ENCODE peak calls at places on chromosomes 1 and 21, in seven cellular contexts. One of them, this sample, is unnamed.

GRCh38 chr1:88736633-88737248 is 52.7 kb downstream of the PKN2 start:
- DNase-seq in CD4-positive, CD25-positive, alpha-beta regulatory T cell: no peak
- DNase-seq in body of pancreas: no peak
- DNase-seq in mammary epithelial cell: peak; percentile 54
- DNase-seq in ascending aorta: no peak
- DNase-seq in heart left ventricle: no peak
- DNase-seq in left ventricle myocardium inferior: no peak
- DNase-seq in this sample: peak; percentile 40

GRCh38 chr1:203799157-203799556 is 3.7 kb downstream of the ZBED6 start:
- DNase-seq in body of pancreas: no peak
- DNase-seq in heart left ventricle: no peak
- DNase-seq in ascending aorta: no peak
- DNase-seq in mammary epithelial cell: no peak
- DNase-seq in CD4-positive, CD25-positive, alpha-beta regulatory T cell: no peak
- DNase-seq in left ventricle myocardium inferior: no peak
- DNase-seq in this sample: no peak

GRCh38 chr1:27864264-27864895 is 8.0 kb upstream of the THEMIS2 start:
- DNase-seq in CD4-positive, CD25-positive, alpha-beta regulatory T cell: no peak
- DNase-seq in mammary epithelial cell: peak; percentile 44
- DNase-seq in left ventricle myocardium inferior: peak; percentile 21
- DNase-seq in heart left ventricle: no peak
- DNase-seq in ascending aorta: no peak
- DNase-seq in body of pancreas: no peak
- DNase-seq in this sample: no peak

GRCh38 chr1:53062731-53063591 is 948 bp downstream of the PODN start:
- DNase-seq in mammary epithelial cell: no peak
- DNase-seq in CD4-positive, CD25-positive, alpha-beta regulatory T cell: no peak
- DNase-seq in body of pancreas: no peak
- DNase-seq in ascending aorta: no peak
- DNase-seq in left ventricle myocardium inferior: peak; percentile 12
- DNase-seq in heart left ventricle: peak; percentile 62
- DNase-seq in this sample: no peak

GRCh38 chr1:186239211-186239610 is 135.8 kb downstream of the TPR start:
- DNase-seq in mammary epithelial cell: no peak
- DNase-seq in left ventricle myocardium inferior: no peak
- DNase-seq in heart left ventricle: no peak
- DNase-seq in ascending aorta: no peak
- DNase-seq in body of pancreas: no peak
- DNase-seq in CD4-positive, CD25-positive, alpha-beta regulatory T cell: no peak
- DNase-seq in this sample: no peak

GRCh38 chr1:168320149-168320548 is 39.5 kb downstream of the TBX19 start:
- DNase-seq in left ventricle myocardium inferior: no peak
- DNase-seq in heart left ventricle: no peak
- DNase-seq in ascending aorta: no peak
- DNase-seq in mammary epithelial cell: no peak
- DNase-seq in body of pancreas: no peak
- DNase-seq in CD4-positive, CD25-positive, alpha-beta regulatory T cell: no peak
- DNase-seq in this sample: no peak

GRCh38 chr1:39788758-39789570 is at the start of gene BMP8B:
- DNase-seq in mammary epithelial cell: peak; percentile 21
- DNase-seq in ascending aorta: no peak
- DNase-seq in left ventricle myocardium inferior: peak; percentile 49
- DNase-seq in body of pancreas: peak; percentile 83
- DNase-seq in heart left ventricle: peak; percentile 81
- DNase-seq in CD4-positive, CD25-positive, alpha-beta regulatory T cell: peak; percentile 37
- DNase-seq in this sample: peak; percentile 78

GRCh38 chr1:157199421-157199755 is 61.2 kb upstream of the ETV3 start:
- DNase-seq in ascending aorta: no peak
- DNase-seq in mammary epithelial cell: peak; percentile 24
- DNase-seq in body of pancreas: peak; percentile 28
- DNase-seq in CD4-positive, CD25-positive, alpha-beta regulatory T cell: no peak
- DNase-seq in heart left ventricle: no peak
- DNase-seq in left ventricle myocardium inferior: no peak
- DNase-seq in this sample: no peak

GRCh38 chr1:91120421-91120820 is 98.6 kb upstream of the ZNF644 start:
- DNase-seq in mammary epithelial cell: no peak
- DNase-seq in left ventricle myocardium inferior: no peak
- DNase-seq in ascending aorta: no peak
- DNase-seq in body of pancreas: no peak
- DNase-seq in heart left ventricle: no peak
- DNase-seq in CD4-positive, CD25-positive, alpha-beta regulatory T cell: no peak
- DNase-seq in this sample: peak; percentile 61

GRCh38 chr1:14543191-14543849 is 55.2 kb upstream of the KAZN start:
- DNase-seq in heart left ventricle: no peak
- DNase-seq in CD4-positive, CD25-positive, alpha-beta regulatory T cell: no peak
- DNase-seq in body of pancreas: no peak
- DNase-seq in ascending aorta: no peak
- DNase-seq in mammary epithelial cell: no peak
- DNase-seq in left ventricle myocardium inferior: no peak
- DNase-seq in this sample: no peak

GRCh38 chr1:187121661-187122060 is 292.9 kb downstream of the PLA2G4A start:
- DNase-seq in body of pancreas: no peak
- DNase-seq in mammary epithelial cell: no peak
- DNase-seq in heart left ventricle: no peak
- DNase-seq in CD4-positive, CD25-positive, alpha-beta regulatory T cell: no peak
- DNase-seq in left ventricle myocardium inferior: no peak
- DNase-seq in ascending aorta: no peak
- DNase-seq in this sample: no peak

GRCh38 chr1:200729863-200730262 is 8.8 kb upstream of the CAMSAP2 start:
- DNase-seq in heart left ventricle: no peak
- DNase-seq in CD4-positive, CD25-positive, alpha-beta regulatory T cell: no peak
- DNase-seq in body of pancreas: no peak
- DNase-seq in left ventricle myocardium inferior: no peak
- DNase-seq in mammary epithelial cell: no peak
- DNase-seq in ascending aorta: no peak
- DNase-seq in this sample: no peak

GRCh38 chr1:93822710-93823425 is 56.1 kb downstream of the DNTTIP2 start:
- DNase-seq in heart left ventricle: no peak
- DNase-seq in left ventricle myocardium inferior: no peak
- DNase-seq in CD4-positive, CD25-positive, alpha-beta regulatory T cell: no peak
- DNase-seq in mammary epithelial cell: peak; percentile 82
- DNase-seq in body of pancreas: no peak
- DNase-seq in ascending aorta: no peak
- DNase-seq in this sample: no peak

GRCh38 chr1:167462341-167462740 is 56.0 kb downstream of the CD247 start:
- DNase-seq in mammary epithelial cell: no peak
- DNase-seq in CD4-positive, CD25-positive, alpha-beta regulatory T cell: no peak
- DNase-seq in body of pancreas: no peak
- DNase-seq in left ventricle myocardium inferior: no peak
- DNase-seq in heart left ventricle: no peak
- DNase-seq in ascending aorta: no peak
- DNase-seq in this sample: no peak

GRCh38 chr1:192824511-192824910 is 15.7 kb downstream of the RGS2 start:
- DNase-seq in ascending aorta: no peak
- DNase-seq in left ventricle myocardium inferior: no peak
- DNase-seq in body of pancreas: no peak
- DNase-seq in CD4-positive, CD25-positive, alpha-beta regulatory T cell: no peak
- DNase-seq in mammary epithelial cell: no peak
- DNase-seq in heart left ventricle: no peak
- DNase-seq in this sample: no peak

GRCh38 chr21:16037386-16037785 is 307.6 kb downstream of the USP25 start:
- DNase-seq in heart left ventricle: no peak
- DNase-seq in CD4-positive, CD25-positive, alpha-beta regulatory T cell: no peak
- DNase-seq in left ventricle myocardium inferior: no peak
- DNase-seq in mammary epithelial cell: peak; percentile 85
- DNase-seq in body of pancreas: no peak
- DNase-seq in ascending aorta: no peak
- DNase-seq in this sample: no peak

GRCh38 chr1:119988316-119989067 is 81.0 kb downstream of the NOTCH2 start:
- DNase-seq in mammary epithelial cell: no peak
- DNase-seq in heart left ventricle: no peak
- DNase-seq in ascending aorta: no peak
- DNase-seq in CD4-positive, CD25-positive, alpha-beta regulatory T cell: no peak
- DNase-seq in body of pancreas: no peak
- DNase-seq in left ventricle myocardium inferior: no peak
- DNase-seq in this sample: no peak

GRCh38 chr1:119702384-119702783 is 9.3 kb upstream of the PHGDH start:
- DNase-seq in heart left ventricle: no peak
- DNase-seq in left ventricle myocardium inferior: no peak
- DNase-seq in mammary epithelial cell: peak; percentile 92
- DNase-seq in body of pancreas: no peak
- DNase-seq in CD4-positive, CD25-positive, alpha-beta regulatory T cell: no peak
- DNase-seq in ascending aorta: no peak
- DNase-seq in this sample: no peak

GRCh38 chr1:35173516-35174224 is 19.3 kb downstream of the SFPQ start:
- DNase-seq in mammary epithelial cell: no peak
- DNase-seq in ascending aorta: no peak
- DNase-seq in CD4-positive, CD25-positive, alpha-beta regulatory T cell: no peak
- DNase-seq in left ventricle myocardium inferior: no peak
- DNase-seq in heart left ventricle: no peak
- DNase-seq in body of pancreas: no peak
- DNase-seq in this sample: no peak

GRCh38 chr1:25549273-25550154 is 6.1 kb downstream of the LDLRAP1 start:
- DNase-seq in CD4-positive, CD25-positive, alpha-beta regulatory T cell: peak; percentile 66
- DNase-seq in left ventricle myocardium inferior: peak; percentile 40
- DNase-seq in heart left ventricle: peak; percentile 74
- DNase-seq in body of pancreas: peak; percentile 70
- DNase-seq in mammary epithelial cell: peak; percentile 77
- DNase-seq in ascending aorta: peak; percentile 31
- DNase-seq in this sample: no peak

GRCh38 chr21:45326169-45326833 is 38.6 kb upstream of the POFUT2 start:
- DNase-seq in heart left ventricle: peak; percentile 63
- DNase-seq in left ventricle myocardium inferior: peak; percentile 16
- DNase-seq in ascending aorta: no peak
- DNase-seq in body of pancreas: peak; percentile 7
- DNase-seq in CD4-positive, CD25-positive, alpha-beta regulatory T cell: no peak
- DNase-seq in mammary epithelial cell: no peak
- DNase-seq in this sample: no peak

GRCh38 chr21:32520885-32521735 is 64.2 kb downstream of the TCP10L start:
- DNase-seq in heart left ventricle: peak; percentile 94
- DNase-seq in body of pancreas: peak; percentile 81
- DNase-seq in left ventricle myocardium inferior: peak; percentile 94
- DNase-seq in mammary epithelial cell: peak; percentile 68
- DNase-seq in CD4-positive, CD25-positive, alpha-beta regulatory T cell: no peak
- DNase-seq in ascending aorta: no peak
- DNase-seq in this sample: no peak

GRCh38 chr1:58746757-58747156 is 37.1 kb downstream of the JUN start:
- DNase-seq in body of pancreas: no peak
- DNase-seq in CD4-positive, CD25-positive, alpha-beta regulatory T cell: no peak
- DNase-seq in mammary epithelial cell: no peak
- DNase-seq in ascending aorta: no peak
- DNase-seq in left ventricle myocardium inferior: no peak
- DNase-seq in heart left ventricle: no peak
- DNase-seq in this sample: no peak

GRCh38 chr1:18820791-18821641 is 38.4 kb downstream of the TAS1R2 start:
- DNase-seq in ascending aorta: no peak
- DNase-seq in mammary epithelial cell: peak; percentile 38
- DNase-seq in body of pancreas: peak; percentile 80
- DNase-seq in left ventricle myocardium inferior: peak; percentile 72
- DNase-seq in CD4-positive, CD25-positive, alpha-beta regulatory T cell: peak; percentile 31
- DNase-seq in heart left ventricle: peak; percentile 83
- DNase-seq in this sample: peak; percentile 80

GRCh38 chr1:84665703-84666317 is 24.5 kb downstream of the SSX2IP start:
- DNase-seq in mammary epithelial cell: no peak
- DNase-seq in body of pancreas: no peak
- DNase-seq in ascending aorta: no peak
- DNase-seq in heart left ventricle: no peak
- DNase-seq in left ventricle myocardium inferior: no peak
- DNase-seq in CD4-positive, CD25-positive, alpha-beta regulatory T cell: no peak
- DNase-seq in this sample: no peak

DNA sequence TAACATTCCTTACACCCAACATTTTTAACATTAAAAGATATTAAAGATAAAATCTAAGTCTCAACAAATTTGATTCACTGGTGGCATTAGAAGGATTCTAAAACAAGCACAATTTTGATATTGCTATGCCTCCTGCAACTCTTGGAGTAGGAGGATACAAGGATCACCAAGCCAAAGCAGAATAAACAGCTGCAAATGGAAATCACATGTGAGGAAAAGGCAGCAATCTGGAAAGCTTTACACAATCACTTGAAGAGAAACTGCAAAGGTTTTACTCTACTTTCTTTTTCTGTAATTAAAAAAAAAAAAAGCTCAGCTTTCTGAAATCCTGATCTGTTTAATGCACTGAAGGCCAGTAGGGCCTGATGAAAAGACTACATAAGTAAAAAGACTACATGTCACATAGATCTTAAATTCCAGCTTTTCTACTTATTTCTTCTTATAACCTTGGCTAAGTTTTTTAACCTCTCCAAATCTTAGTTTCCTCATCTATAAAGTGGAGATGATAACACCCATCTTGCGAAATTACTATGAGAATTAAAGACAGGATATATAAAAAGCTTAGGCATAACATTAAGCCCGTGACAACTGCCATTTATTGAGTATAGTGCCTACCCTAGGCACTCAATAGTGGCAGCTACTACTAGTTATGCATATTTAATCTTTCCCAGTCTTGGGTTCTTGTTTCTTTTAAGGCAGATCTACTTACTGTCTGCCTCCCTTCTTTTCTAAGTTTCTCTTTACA is 73.5 kb downstream of the EPS15 start:
- DNase-seq in left ventricle myocardium inferior: no peak
- DNase-seq in mammary epithelial cell: no peak
- DNase-seq in CD4-positive, CD25-positive, alpha-beta regulatory T cell: no peak
- DNase-seq in ascending aorta: no peak
- DNase-seq in heart left ventricle: no peak
- DNase-seq in body of pancreas: no peak
- DNase-seq in this sample: no peak
- H3K4me1 ChIP-seq in left ventricle myocardium inferior: peaks cover 53% of the 10 kb centered on the region
- H3K4me1 ChIP-seq in mammary epithelial cell: no peaks in the 10 kb centered on the region
- H3K4me1 ChIP-seq in CD4-positive, CD25-positive, alpha-beta regulatory T cell: no peaks in the 10 kb centered on the region
- H3K4me1 ChIP-seq in ascending aorta: peaks cover 3% of the 10 kb centered on the region
- H3K4me1 ChIP-seq in heart left ventricle: peaks cover 24% of the 10 kb centered on the region
- H3K4me1 ChIP-seq in body of pancreas: peaks cover 7% of the 10 kb centered on the region
- H3K4me1 ChIP-seq in this sample: no peaks in the 10 kb centered on the region

GRCh38 chr21:43880111-43880985 is 15.3 kb downstream of the AGPAT3 start:
- DNase-seq in mammary epithelial cell: peak; percentile 42
- DNase-seq in body of pancreas: peak; percentile 63
- DNase-seq in heart left ventricle: no peak
- DNase-seq in CD4-positive, CD25-positive, alpha-beta regulatory T cell: no peak
- DNase-seq in left ventricle myocardium inferior: no peak
- DNase-seq in ascending aorta: no peak
- DNase-seq in this sample: no peak
- H3K36me3 ChIP-seq in mammary epithelial cell: no peaks in the 10 kb centered on the region
- H3K36me3 ChIP-seq in body of pancreas: no peaks in the 10 kb centered on the region
- H3K36me3 ChIP-seq in heart left ventricle: peaks cover 3% of the 10 kb centered on the region
- H3K36me3 ChIP-seq in CD4-positive, CD25-positive, alpha-beta regulatory T cell: peaks cover 9% of the 10 kb centered on the region
- H3K36me3 ChIP-seq in left ventricle myocardium inferior: peaks cover 10% of the 10 kb centered on the region
- H3K36me3 ChIP-seq in ascending aorta: no peaks in the 10 kb centered on the region
- H3K36me3 ChIP-seq in this sample: no peaks in the 10 kb centered on the region

DNA sequence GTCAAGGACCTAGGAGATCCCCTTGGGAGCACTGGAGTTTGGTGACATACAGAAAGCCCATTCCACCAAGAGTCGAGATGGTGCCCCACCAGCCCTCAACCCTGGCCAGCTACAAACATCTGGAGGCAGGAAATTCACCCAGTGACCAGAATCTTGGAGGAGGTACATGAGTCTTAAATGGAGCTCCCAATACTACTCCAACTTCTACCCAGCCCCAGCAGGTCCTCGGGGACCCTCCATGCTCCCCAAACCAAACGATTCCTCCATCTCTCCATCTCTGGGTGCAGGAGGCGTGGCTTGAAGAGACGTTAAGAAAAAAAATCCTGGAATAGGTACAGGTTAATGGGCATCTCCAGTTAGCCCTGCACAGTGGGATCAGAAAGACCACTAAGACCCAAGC is 5.5 kb upstream of the RASSF5 start:
- DNase-seq in mammary epithelial cell: no peak
- DNase-seq in left ventricle myocardium inferior: no peak
- DNase-seq in ascending aorta: no peak
- DNase-seq in CD4-positive, CD25-positive, alpha-beta regulatory T cell: no peak
- DNase-seq in body of pancreas: no peak
- DNase-seq in heart left ventricle: no peak
- DNase-seq in this sample: no peak
- H3K4me3 ChIP-seq in mammary epithelial cell: no peak overlapping the region
- H3K4me3 ChIP-seq in left ventricle myocardium inferior: no peak overlapping the region
- H3K4me3 ChIP-seq in ascending aorta: no peak overlapping the region
- H3K4me3 ChIP-seq in CD4-positive, CD25-positive, alpha-beta regulatory T cell: no peak overlapping the region
- H3K4me3 ChIP-seq in body of pancreas: no peak overlapping the region
- H3K4me3 ChIP-seq in heart left ventricle: no peak overlapping the region
- H3K4me3 ChIP-seq in this sample: no peak overlapping the region

GRCh38 chr1:160924791-160925651 is 29.6 kb downstream of the ITLN2 start:
- DNase-seq in heart left ventricle: no peak
- DNase-seq in left ventricle myocardium inferior: no peak
- DNase-seq in CD4-positive, CD25-positive, alpha-beta regulatory T cell: no peak
- DNase-seq in body of pancreas: peak; percentile 36
- DNase-seq in mammary epithelial cell: no peak
- DNase-seq in ascending aorta: no peak
- DNase-seq in this sample: no peak
- H3K4me1 ChIP-seq in heart left ventricle: no peaks in the 10 kb centered on the region
- H3K4me1 ChIP-seq in left ventricle myocardium inferior: no peaks in the 10 kb centered on the region
- H3K4me1 ChIP-seq in CD4-positive, CD25-positive, alpha-beta regulatory T cell: no peaks in the 10 kb centered on the region
- H3K4me1 ChIP-seq in body of pancreas: peaks cover 12% of the 10 kb centered on the region
- H3K4me1 ChIP-seq in mammary epithelial cell: no peaks in the 10 kb centered on the region
- H3K4me1 ChIP-seq in ascending aorta: no peaks in the 10 kb centered on the region
- H3K4me1 ChIP-seq in this sample: no peaks in the 10 kb centered on the region